ENCODE peak calls at places on chromosome 12, in six cellular contexts. One of them, this sample, is unnamed. For H3K36me3 and H3K4me1, the result is how much of the 10 kb centered on the place peaks cover.

GRCh38 chr12:127162902-127163301 is 1104.1 kb upstream of the TMEM132C start:
- DNase-seq in stomach: no peak
- DNase-seq in tibial artery: no peak
- DNase-seq in PC-3: peak
- DNase-seq in hepatocyte: peak
- DNase-seq in Panc1: no peak
- DNase-seq in this sample: no peak

GRCh38 chr12:58922849-58923248 is 2.5 kb upstream of the LRIG3 start:
- DNase-seq in stomach: no peak
- DNase-seq in tibial artery: no peak
- DNase-seq in PC-3: peak
- DNase-seq in hepatocyte: no peak
- DNase-seq in Panc1: no peak
- DNase-seq in this sample: no peak

GRCh38 chr12:132375747-132376463 is 46.5 kb upstream of the GALNT9 start:
- DNase-seq in stomach: no peak
- DNase-seq in tibial artery: no peak
- DNase-seq in PC-3: no peak
- DNase-seq in hepatocyte: no peak
- DNase-seq in Panc1: no peak
- DNase-seq in this sample: no peak

GRCh38 chr12:95802482-95803264 is 12.1 kb upstream of the NTN4 start:
- DNase-seq in stomach: no peak
- DNase-seq in tibial artery: no peak
- DNase-seq in PC-3: peak
- DNase-seq in hepatocyte: peak
- DNase-seq in Panc1: peak
- DNase-seq in this sample: no peak

GRCh38 chr12:126346087-126346486 is 1280.9 kb downstream of the AACS start:
- DNase-seq in stomach: no peak
- DNase-seq in tibial artery: no peak
- DNase-seq in PC-3: no peak
- DNase-seq in hepatocyte: no peak
- DNase-seq in Panc1: no peak
- DNase-seq in this sample: no peak

GRCh38 chr12:85445060-85445938 is 165.3 kb downstream of the ALX1 start:
- DNase-seq in stomach: no peak
- DNase-seq in tibial artery: no peak
- DNase-seq in PC-3: no peak
- DNase-seq in hepatocyte: peak
- DNase-seq in Panc1: no peak
- DNase-seq in this sample: no peak

GRCh38 chr12:67239061-67239460 is 30.1 kb upstream of the CAND1 start:
- DNase-seq in stomach: no peak
- DNase-seq in tibial artery: no peak
- DNase-seq in PC-3: peak
- DNase-seq in hepatocyte: no peak
- DNase-seq in Panc1: no peak
- DNase-seq in this sample: no peak

GRCh38 chr12:11981174-11981733 is 89.5 kb upstream of the BCL2L14 start:
- DNase-seq in stomach: no peak
- DNase-seq in tibial artery: no peak
- DNase-seq in PC-3: peak
- DNase-seq in hepatocyte: no peak
- DNase-seq in Panc1: no peak
- DNase-seq in this sample: peak

GRCh38 chr12:20507711-20508110 is 139.4 kb downstream of the PDE3A start:
- DNase-seq in stomach: no peak
- DNase-seq in tibial artery: peak
- DNase-seq in PC-3: no peak
- DNase-seq in hepatocyte: no peak
- DNase-seq in Panc1: no peak
- DNase-seq in this sample: no peak

GRCh38 chr12:8145754-8146415 is 10.9 kb upstream of the ZNF705A start:
- DNase-seq in stomach: no peak
- DNase-seq in tibial artery: peak
- DNase-seq in PC-3: no peak
- DNase-seq in hepatocyte: peak
- DNase-seq in Panc1: no peak
- DNase-seq in this sample: no peak

GRCh38 chr12:12003609-12004008 is 67.1 kb upstream of the BCL2L14 start:
- DNase-seq in stomach: no peak
- DNase-seq in tibial artery: no peak
- DNase-seq in PC-3: no peak
- DNase-seq in hepatocyte: no peak
- DNase-seq in Panc1: no peak
- DNase-seq in this sample: no peak

GRCh38 chr12:22615963-22616501 is 8.9 kb upstream of the ETNK1 start:
- DNase-seq in stomach: no peak
- DNase-seq in tibial artery: no peak
- DNase-seq in PC-3: no peak
- DNase-seq in hepatocyte: no peak
- DNase-seq in Panc1: no peak
- DNase-seq in this sample: no peak

GRCh38 chr12:127241056-127241830 is 1025.7 kb upstream of the TMEM132C start:
- DNase-seq in stomach: no peak
- DNase-seq in tibial artery: peak
- DNase-seq in PC-3: peak
- DNase-seq in hepatocyte: peak
- DNase-seq in Panc1: no peak
- DNase-seq in this sample: no peak

GRCh38 chr12:107748472-107748871 is 12.5 kb downstream of the PRDM4 start:
- DNase-seq in stomach: no peak
- DNase-seq in tibial artery: no peak
- DNase-seq in PC-3: peak
- DNase-seq in hepatocyte: no peak
- DNase-seq in Panc1: no peak
- DNase-seq in this sample: no peak

GRCh38 chr12:48996794-48997718 is 2.1 kb downstream of the DDN start:
- DNase-seq in stomach: peak
- DNase-seq in tibial artery: peak
- DNase-seq in PC-3: peak
- DNase-seq in hepatocyte: peak
- DNase-seq in Panc1: no peak
- DNase-seq in this sample: peak

GRCh38 chr12:6226701-6227096 is 26.5 kb downstream of the CD9 start:
- DNase-seq in stomach: no peak
- DNase-seq in tibial artery: peak
- DNase-seq in PC-3: no peak
- DNase-seq in hepatocyte: peak
- DNase-seq in Panc1: no peak
- DNase-seq in this sample: no peak

GRCh38 chr12:14399871-14400270 is 34.4 kb downstream of the ATF7IP start:
- DNase-seq in stomach: no peak
- DNase-seq in tibial artery: no peak
- DNase-seq in PC-3: peak
- DNase-seq in hepatocyte: no peak
- DNase-seq in Panc1: no peak
- DNase-seq in this sample: no peak

GRCh38 chr12:989751-990278 is 1.2 kb upstream of the ERC1 start:
- DNase-seq in stomach: no peak
- DNase-seq in tibial artery: peak
- DNase-seq in PC-3: peak
- DNase-seq in hepatocyte: peak
- DNase-seq in Panc1: no peak
- DNase-seq in this sample: no peak

GRCh38 chr12:43206396-43206795 is 345.6 kb downstream of the ADAMTS20 start:
- DNase-seq in stomach: no peak
- DNase-seq in tibial artery: no peak
- DNase-seq in PC-3: peak
- DNase-seq in hepatocyte: no peak
- DNase-seq in Panc1: no peak
- DNase-seq in this sample: no peak

GRCh38 chr12:87952850-87953249 is 76.4 kb downstream of the C12orf50 start:
- DNase-seq in stomach: no peak
- DNase-seq in tibial artery: no peak
- DNase-seq in PC-3: no peak
- DNase-seq in hepatocyte: no peak
- DNase-seq in Panc1: no peak
- DNase-seq in this sample: no peak

GRCh38 chr12:67705394-67706370 is 57.1 kb downstream of the DYRK2 start:
- DNase-seq in stomach: no peak
- DNase-seq in tibial artery: no peak
- DNase-seq in PC-3: peak
- DNase-seq in hepatocyte: no peak
- DNase-seq in Panc1: no peak
- DNase-seq in this sample: no peak

GRCh38 chr12:57223191-57224165 is 6.0 kb upstream of the SHMT2 start:
- DNase-seq in stomach: no peak
- DNase-seq in tibial artery: no peak
- DNase-seq in PC-3: no peak
- DNase-seq in hepatocyte: no peak
- DNase-seq in Panc1: no peak
- DNase-seq in this sample: no peak

GRCh38 chr12:5267603-5268423 is 164.1 kb upstream of the NTF3 start:
- DNase-seq in stomach: no peak
- DNase-seq in tibial artery: no peak
- DNase-seq in PC-3: no peak
- DNase-seq in hepatocyte: no peak
- DNase-seq in Panc1: no peak
- DNase-seq in this sample: no peak

GRCh38 chr12:43315961-43316360 is 236.0 kb downstream of the ADAMTS20 start:
- DNase-seq in stomach: no peak
- DNase-seq in tibial artery: no peak
- DNase-seq in PC-3: no peak
- DNase-seq in hepatocyte: no peak
- DNase-seq in Panc1: no peak
- DNase-seq in this sample: no peak

GRCh38 chr12:50058743-50059312 is 1.4 kb downstream of the ASIC1 start:
- DNase-seq in stomach: no peak
- DNase-seq in tibial artery: no peak
- DNase-seq in PC-3: no peak
- DNase-seq in hepatocyte: no peak
- DNase-seq in Panc1: no peak
- DNase-seq in this sample: peak

DNA sequence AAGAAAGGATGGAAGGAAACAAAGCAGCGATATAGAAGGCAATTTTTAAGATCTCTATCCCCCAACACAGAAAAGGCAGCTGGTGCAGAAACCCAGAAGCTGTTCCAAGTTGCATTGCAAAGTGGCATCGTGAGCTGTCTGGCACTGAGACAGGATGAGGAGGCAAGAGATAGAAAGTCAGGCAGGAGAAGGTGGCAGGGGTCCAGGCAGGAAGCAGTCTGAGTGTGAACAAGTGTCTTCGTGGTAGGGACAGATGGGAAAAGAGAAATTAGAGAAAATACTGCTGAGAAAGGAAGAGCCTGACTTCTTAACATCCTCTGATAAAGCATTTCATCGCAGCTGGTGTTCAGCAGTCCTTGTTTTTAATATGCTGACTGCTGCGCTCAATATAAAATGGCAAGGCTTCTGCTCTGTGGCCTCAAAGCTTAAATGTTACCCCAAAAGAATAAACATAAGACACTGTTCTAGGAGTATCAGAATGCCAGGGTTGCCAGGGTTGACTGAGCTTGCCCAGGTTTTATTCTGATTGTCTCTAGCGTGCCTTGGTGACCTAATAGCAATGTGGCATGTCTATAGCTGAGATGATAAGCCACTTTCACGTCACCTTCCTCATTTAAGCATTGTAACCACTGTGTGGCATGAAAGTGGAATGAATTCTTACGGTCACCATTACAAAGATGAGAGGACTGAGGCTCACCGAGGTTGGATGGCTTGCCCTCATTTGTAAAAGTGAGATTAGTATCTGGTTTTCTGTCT is 397.6 kb downstream of the NUAK1 start:
- DNase-seq in stomach: no peak
- DNase-seq in tibial artery: no peak
- DNase-seq in PC-3: peak
- DNase-seq in hepatocyte: peak
- DNase-seq in Panc1: no peak
- DNase-seq in this sample: no peak
- H3K36me3 ChIP-seq in stomach: under half
- H3K36me3 ChIP-seq in tibial artery: under half
- H3K36me3 ChIP-seq in PC-3: under half
- H3K36me3 ChIP-seq in hepatocyte: under half
- H3K36me3 ChIP-seq in Panc1: under half
- H3K36me3 ChIP-seq in this sample: under half

DNA sequence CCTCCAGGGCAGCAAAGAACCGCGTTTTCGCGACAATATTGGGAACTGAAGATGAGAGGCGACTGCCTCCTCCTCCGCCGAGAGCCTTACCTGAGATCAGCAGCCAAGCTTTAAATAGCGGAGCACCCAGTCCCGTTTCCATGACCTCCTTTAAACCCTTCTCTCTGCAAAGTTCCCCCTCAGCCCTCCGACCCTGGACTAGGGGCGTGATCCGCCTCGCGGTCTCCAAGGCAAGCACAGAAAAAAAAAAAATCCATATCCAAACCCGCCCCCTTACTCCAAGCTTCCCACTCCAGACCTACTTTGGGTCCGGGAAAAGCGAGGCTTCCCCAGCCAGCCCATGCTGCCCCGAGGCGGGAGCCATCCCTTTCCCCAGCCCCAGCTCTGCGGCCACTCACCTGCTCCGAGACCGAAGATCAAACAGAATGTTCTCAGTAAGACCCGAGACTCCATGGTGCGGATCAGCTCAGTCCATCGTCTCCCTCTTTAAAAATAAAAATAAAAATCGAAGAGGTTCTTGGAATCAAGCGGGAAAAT is 630 bp downstream of the NELL2 start:
- DNase-seq in stomach: no peak
- DNase-seq in tibial artery: no peak
- DNase-seq in PC-3: no peak
- DNase-seq in hepatocyte: peak
- DNase-seq in Panc1: no peak
- DNase-seq in this sample: peak
- H3K27ac ChIP-seq in stomach: no peak
- H3K27ac ChIP-seq in tibial artery: no peak
- H3K27ac ChIP-seq in PC-3: no peak
- H3K27ac ChIP-seq in hepatocyte: no peak
- H3K27ac ChIP-seq in Panc1: no peak
- H3K27ac ChIP-seq in this sample: peak

GRCh38 chr12:124452576-124453391 is 114.6 kb downstream of the NCOR2 start:
- DNase-seq in stomach: no peak
- DNase-seq in tibial artery: no peak
- DNase-seq in PC-3: no peak
- DNase-seq in hepatocyte: no peak
- DNase-seq in Panc1: no peak
- DNase-seq in this sample: no peak
- H3K4me1 ChIP-seq in stomach: half or more
- H3K4me1 ChIP-seq in tibial artery: under half
- H3K4me1 ChIP-seq in PC-3: under half
- H3K4me1 ChIP-seq in hepatocyte: under half
- H3K4me1 ChIP-seq in Panc1: under half
- H3K4me1 ChIP-seq in this sample: half or more

GRCh38 chr12:120161852-120162251 is 32.7 kb downstream of the GCN1 start:
- DNase-seq in stomach: no peak
- DNase-seq in tibial artery: no peak
- DNase-seq in PC-3: no peak
- DNase-seq in hepatocyte: no peak
- DNase-seq in Panc1: no peak
- DNase-seq in this sample: no peak
- H3K36me3 ChIP-seq in stomach: half or more
- H3K36me3 ChIP-seq in tibial artery: half or more
- H3K36me3 ChIP-seq in PC-3: half or more
- H3K36me3 ChIP-seq in hepatocyte: under half
- H3K36me3 ChIP-seq in Panc1: under half
- H3K36me3 ChIP-seq in this sample: under half

GRCh38 chr12:54650884-54651283 is 2.7 kb upstream of the DCD start:
- DNase-seq in stomach: no peak
- DNase-seq in tibial artery: no peak
- DNase-seq in PC-3: no peak
- DNase-seq in hepatocyte: no peak
- DNase-seq in Panc1: no peak
- DNase-seq in this sample: no peak
- H3K27ac ChIP-seq in stomach: no peak
- H3K27ac ChIP-seq in tibial artery: no peak
- H3K27ac ChIP-seq in PC-3: no peak
- H3K27ac ChIP-seq in hepatocyte: no peak
- H3K27ac ChIP-seq in Panc1: no peak
- H3K27ac ChIP-seq in this sample: no peak

This sample was measured in naive thymus-derived CD4-positive, alpha-beta T cell.